ENCODE peak calls at places on chromosomes 11 and 22, in four cellular contexts. F, Y, U and K are unnamed samples.

GRCh38 chr11:59173080-59173963 is 1.4 kb downstream of the DTX4 start:
- DNase-seq in Y (no peak), F (peak; percentile 37), U (peak; percentile 41), K (peak; percentile 38)

GRCh38 chr11:615453-616319 is at the start of gene IRF7:
- DNase-seq in F (peak; percentile 98), U (peak; percentile 98), Y (peak; percentile 90), K (peak; percentile 92)

GRCh38 chr11:43505171-43505570 is 146.5 kb downstream of the TTC17 start:
- DNase-seq in F (no peak), U (no peak), Y (no peak), K (no peak)

GRCh38 chr22:45632791-45633515 is 38.7 kb upstream of the ATXN10 start:
- DNase-seq in U (no peak), F (peak; percentile 41), Y (peak; percentile 27), K (no peak)

GRCh38 chr22:46033256-46034200 is 56.6 kb upstream of the WNT7B start:
- DNase-seq in U (no peak), Y (peak; percentile 20), F (no peak), K (peak; percentile 13)

GRCh38 chr22:43521716-43522115 is 109.9 kb downstream of the MPPED1 start:
- DNase-seq in Y (no peak), F (no peak), U (no peak), K (no peak)

GRCh38 chr11:1978865-1979473 is 18.7 kb downstream of the H19 start:
- DNase-seq in Y (no peak), U (no peak), F (no peak), K (no peak)

GRCh38 chr11:17259931-17260499 is 16.5 kb upstream of the NUCB2 start:
- DNase-seq in U (no peak), Y (no peak), F (no peak), K (no peak)

GRCh38 chr22:19605508-19606331 is 81.5 kb upstream of the CLDN5 start:
- DNase-seq in U (no peak), F (peak; percentile 8), Y (no peak), K (peak; percentile 38)

GRCh38 chr11:69874984-69875673 is 55.9 kb upstream of the FGF3 start:
- DNase-seq in U (peak; percentile 3), F (no peak), Y (no peak), K (peak; percentile 6)

GRCh38 chr11:22432331-22433065 is 94.3 kb downstream of the SLC17A6 start:
- DNase-seq in U (no peak), Y (peak; percentile 82), F (no peak), K (peak; percentile 14)

GRCh38 chr22:39176067-39176621 is 23.7 kb upstream of the CBX7 start:
- DNase-seq in F (peak; percentile 78), U (peak; percentile 57), Y (peak; percentile 78), K (peak; percentile 78)

GRCh38 chr11:134665571-134666268 is 253.7 kb upstream of the B3GAT1 start:
- DNase-seq in U (no peak), Y (no peak), F (no peak), K (no peak)

GRCh38 chr22:27212617-27213177 is 555.3 kb downstream of the MIAT start:
- DNase-seq in Y (peak; percentile 96), U (peak; percentile 69), F (peak; percentile 60), K (peak; percentile 92)

GRCh38 chr11:9231848-9232177 is 33.3 kb downstream of the DENND5A start:
- DNase-seq in F (no peak), Y (peak; percentile 86), U (no peak), K (no peak)

GRCh38 chr11:75518771-75519653 is 6.7 kb downstream of the GDPD5 start:
- DNase-seq in F (no peak), Y (no peak), U (no peak), K (no peak)

GRCh38 chr11:111976119-111976518 is 39.0 kb downstream of the DIXDC1 start:
- DNase-seq in Y (peak; percentile 44), U (no peak), F (no peak), K (no peak)

GRCh38 chr22:41579297-41579996 is 10.2 kb downstream of the PMM1 start:
- DNase-seq in U (no peak), F (no peak), Y (no peak), K (no peak)

GRCh38 chr11:14974723-14975587 is 2.8 kb upstream of the CALCA start:
- DNase-seq in F (peak; percentile 39), Y (peak; percentile 52), U (peak; percentile 47), K (no peak)

GRCh38 chr11:70527046-70527395 is 128.7 kb downstream of the CTTN start:
- DNase-seq in Y (no peak), U (no peak), F (no peak), K (no peak)

GRCh38 chr11:96015911-96016565 is 92.1 kb upstream of the MTMR2 start:
- DNase-seq in U (no peak), Y (no peak), F (no peak), K (no peak)

GRCh38 chr11:2991477-2992233 is 474 bp downstream of the NAP1L4 start:
- DNase-seq in U (no peak), F (peak; percentile 44), Y (peak; percentile 57), K (no peak)

GRCh38 chr11:108135845-108136599 is 14.7 kb downstream of the ACAT1 start:
- DNase-seq in F (no peak), U (no peak), Y (no peak), K (no peak)

GRCh38 chr11:118841469-118842222 is 42.0 kb upstream of the CXCR5 start:
- DNase-seq in U (peak; percentile 49), Y (no peak), F (no peak), K (no peak)

GRCh38 chr11:16120008-16120407 is 236.3 kb downstream of the SOX6 start:
- DNase-seq in Y (no peak), F (no peak), U (no peak), K (no peak)

GRCh38 chr11:122853971-122854446 is 15.7 kb downstream of the CRTAM start:
- DNase-seq in Y (peak; percentile 78), U (peak; percentile 31), F (peak; percentile 50), K (peak; percentile 54)

GRCh38 chr22:22666307-22667091 is 22.1 kb downstream of the GGTLC2 start:
- DNase-seq in F (peak; percentile 63), Y (peak; percentile 10), U (peak; percentile 60), K (no peak)

GRCh38 chr11:66336234-66337102 is at the start of gene RIN1:
- DNase-seq in Y (peak; percentile 85), F (no peak), U (peak; percentile 71), K (peak; percentile 65)

GRCh38 chr11:68036717-68037239 is 2.0 kb upstream of the TCIRG1 start:
- DNase-seq in F (peak; percentile 41), Y (no peak), U (peak; percentile 65), K (no peak)

GRCh38 chr11:1466784-1467183 is 19.8 kb downstream of the MOB2 start:
- DNase-seq in Y (no peak), U (no peak), F (no peak), K (no peak)

GRCh38 chr22:37483594-37484114 is 2.5 kb downstream of the MFNG start:
- DNase-seq in F (peak; percentile 79), Y (peak; percentile 71), U (no peak), K (no peak)

GRCh38 chr22:45454260-45454659 is 40.8 kb downstream of the RIBC2 start:
- DNase-seq in F (no peak), U (no peak), Y (no peak), K (no peak)

DNA sequence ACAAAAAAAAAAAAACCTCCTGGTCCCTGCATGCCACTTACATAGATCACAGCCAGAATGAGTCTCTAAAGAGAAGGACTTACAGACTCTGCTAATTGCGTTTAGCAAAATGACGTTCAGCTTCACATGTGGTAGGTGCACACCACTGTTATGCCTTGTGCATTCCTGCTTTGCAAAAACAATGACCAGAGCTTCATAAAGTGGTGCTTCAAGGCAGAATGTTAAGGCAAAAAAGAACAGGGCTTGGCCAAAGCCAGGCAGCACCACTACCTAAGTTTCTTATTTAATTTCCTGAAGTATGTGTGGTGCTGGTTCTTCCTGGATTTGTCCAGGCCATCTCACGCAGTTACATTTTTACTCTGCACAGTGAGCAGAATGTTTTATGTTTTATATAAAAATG is 85.2 kb downstream of the GALNT18 start:
- DNase-seq in F (peak; percentile 53), U (no peak), Y (no peak), K (no peak)
- H3K27ac ChIP-seq in F (peak overlapping the region; percentile 86), U (no peak overlapping the region), Y (no peak overlapping the region), K (no peak overlapping the region)

DNA sequence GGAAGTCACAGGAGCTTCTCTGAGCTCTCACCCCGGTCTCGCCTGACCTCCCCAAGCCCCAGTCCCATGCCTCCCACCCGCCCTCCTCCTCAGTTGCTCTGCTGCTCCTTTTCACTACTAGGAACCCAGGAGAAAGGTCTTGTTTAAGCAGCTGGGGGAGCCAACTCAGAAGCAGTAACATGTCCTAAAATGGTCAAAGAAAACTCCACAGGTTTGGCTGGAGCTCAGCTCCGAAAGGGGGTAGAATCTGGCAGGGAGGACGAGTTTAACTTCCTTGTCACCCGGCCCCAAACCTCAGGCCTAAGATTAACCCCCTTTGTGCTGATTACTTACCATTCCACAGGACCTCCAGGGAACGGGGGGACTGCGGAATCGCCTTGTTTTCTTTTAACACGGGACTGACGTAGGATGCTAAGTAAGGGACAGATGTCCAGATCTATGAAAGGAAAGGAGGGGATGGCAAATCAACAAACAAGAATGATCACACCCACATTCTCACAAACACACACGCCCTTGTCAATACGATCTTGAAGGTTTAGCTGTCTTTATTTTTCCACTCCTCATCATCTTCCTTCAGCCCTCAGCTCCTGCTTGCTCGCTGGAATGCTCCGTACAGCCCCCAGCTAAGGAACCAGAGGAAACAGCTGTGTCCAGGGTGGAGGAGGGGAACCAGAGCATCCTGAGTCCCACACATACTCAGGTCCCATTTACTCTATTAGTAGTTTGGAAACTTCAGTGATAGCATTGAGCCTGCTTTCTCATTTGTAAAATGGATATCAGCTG is 13.5 kb downstream of the PCSK7 start:
- DNase-seq in F (no peak), Y (peak; percentile 35), U (peak; percentile 7), K (peak; percentile 76)
- TF ChIP-seq POLR2A in F (no peak), Y (no peak), U (no peak), K (peak; percentile 20)

GRCh38 chr22:47884200-47884599 is 1121.8 kb downstream of the TBC1D22A start:
- DNase-seq in F (no peak), U (no peak), Y (no peak), K (no peak)

GRCh38 chr22:47879346-47879745 is 1116.9 kb downstream of the TBC1D22A start:
- DNase-seq in F (no peak), Y (no peak), U (no peak), K (no peak)

GRCh38 chr22:47888807-47889206 is 1126.4 kb downstream of the TBC1D22A start:
- DNase-seq in F (no peak), U (no peak), Y (no peak), K (no peak)

GRCh38 chr22:47883757-47884156 is 1121.3 kb downstream of the TBC1D22A start:
- DNase-seq in U (no peak), Y (no peak), F (no peak), K (no peak)

DNA sequence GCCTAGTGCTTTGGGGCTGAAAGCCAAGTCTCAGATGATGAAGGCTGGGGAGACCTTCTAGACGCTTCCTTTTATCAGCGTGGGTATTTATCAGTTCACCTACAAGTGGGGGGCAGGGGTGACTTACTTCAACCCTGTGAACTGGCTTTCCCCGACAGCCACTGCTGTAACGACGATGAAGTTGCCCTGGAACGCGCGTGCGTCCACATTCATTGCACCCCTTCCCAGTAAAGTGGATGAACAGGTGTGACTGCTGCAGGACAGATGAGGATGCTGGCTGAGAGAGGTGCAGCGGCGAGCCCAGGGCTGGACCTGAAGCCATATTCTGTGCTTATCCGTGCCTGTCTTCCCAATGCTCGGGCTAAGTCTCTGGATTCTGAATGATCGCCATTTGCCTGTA is 1122.3 kb downstream of the TBC1D22A start:
- DNase-seq in Y (no peak), U (no peak), F (no peak), K (no peak)
- H3K9me3 ChIP-seq in Y (peaks cover 3% of the 10 kb centered on the region), U (no peaks in the 10 kb centered on the region), F (no peaks in the 10 kb centered on the region), K (no peaks in the 10 kb centered on the region)

DNA sequence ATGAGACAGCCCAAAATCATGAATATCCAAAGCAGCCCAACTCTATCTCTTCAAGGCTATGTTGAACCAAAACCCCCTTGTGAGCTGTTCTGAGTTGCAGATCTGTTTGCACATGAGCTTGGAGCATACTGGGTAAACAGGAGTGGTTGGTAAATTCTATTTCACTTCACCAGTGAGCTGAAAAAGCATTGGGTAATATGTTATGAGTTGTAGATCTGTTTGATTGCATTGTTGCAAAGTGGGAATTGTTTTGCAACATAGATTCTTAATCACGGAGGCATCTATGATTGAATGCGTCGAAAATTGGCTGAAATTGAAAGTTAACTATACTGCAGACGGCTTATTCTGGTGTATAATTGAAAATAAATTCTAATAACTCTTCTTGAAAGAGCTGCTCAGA is 263.6 kb downstream of the NTM start:
- DNase-seq in F (no peak), Y (no peak), U (no peak), K (no peak)
- H3K27ac ChIP-seq in F (no peak overlapping the region), Y (no peak overlapping the region), U (no peak overlapping the region), K (no peak overlapping the region)